ENCODE peak calls at places on chromosomes 4 and X, in four cellular contexts. One of them, this sample, is unnamed.

GRCh38 chr4:121070696-121071639 is 1.4 kb downstream of the NDNF start:
- DNase-seq in HL-60: peak; percentile 35
- DNase-seq in tibial artery: peak; percentile 48
- DNase-seq in right lobe of liver: peak; percentile 51
- DNase-seq in this sample: peak; percentile 48

GRCh38 chr4:2041234-2042130 is 17.6 kb upstream of the NAT8L start:
- DNase-seq in HL-60: peak; percentile 92
- DNase-seq in tibial artery: peak; percentile 58
- DNase-seq in right lobe of liver: peak; percentile 82
- DNase-seq in this sample: peak; percentile 79

GRCh38 chr4:55125087-55125721 is at the start of gene KDR:
- DNase-seq in HL-60: no peak
- DNase-seq in tibial artery: peak; percentile 20
- DNase-seq in right lobe of liver: peak; percentile 61
- DNase-seq in this sample: no peak

GRCh38 chr4:162849922-162850321 is 316.8 kb downstream of the NAF1 start:
- DNase-seq in HL-60: no peak
- DNase-seq in tibial artery: no peak
- DNase-seq in right lobe of liver: no peak
- DNase-seq in this sample: no peak

GRCh38 chr4:168051526-168051925 is 40.8 kb upstream of the ANXA10 start:
- DNase-seq in HL-60: no peak
- DNase-seq in tibial artery: no peak
- DNase-seq in right lobe of liver: no peak
- DNase-seq in this sample: no peak

GRCh38 chrX:56726609-56727008 is 2.4 kb upstream of the NBDY start:
- DNase-seq in HL-60: peak; percentile 22
- DNase-seq in tibial artery: no peak
- DNase-seq in right lobe of liver: no peak
- DNase-seq in this sample: peak; percentile 9

GRCh38 chr4:72215198-72215597 is 183.4 kb downstream of the NPFFR2 start:
- DNase-seq in HL-60: no peak
- DNase-seq in tibial artery: no peak
- DNase-seq in right lobe of liver: no peak
- DNase-seq in this sample: no peak

GRCh38 chr4:27620886-27621285 is 760.2 kb downstream of the STIM2 start:
- DNase-seq in HL-60: no peak
- DNase-seq in tibial artery: no peak
- DNase-seq in right lobe of liver: no peak
- DNase-seq in this sample: no peak

GRCh38 chrX:46575991-46576392 is 2.4 kb downstream of the CHST7 start:
- DNase-seq in HL-60: no peak
- DNase-seq in tibial artery: peak; percentile 64
- DNase-seq in right lobe of liver: peak; percentile 60
- DNase-seq in this sample: peak; percentile 22

GRCh38 chr4:22744478-22745062 is 51.8 kb downstream of the GBA3 start:
- DNase-seq in HL-60: no peak
- DNase-seq in tibial artery: no peak
- DNase-seq in right lobe of liver: no peak
- DNase-seq in this sample: no peak

GRCh38 chr4:38730830-38731646 is 51.8 kb downstream of the TLR10 start:
- DNase-seq in HL-60: peak; percentile 77
- DNase-seq in tibial artery: peak; percentile 72
- DNase-seq in right lobe of liver: peak; percentile 84
- DNase-seq in this sample: peak; percentile 84

GRCh38 chr4:1172228-1172851 is at the start of gene SPON2:
- DNase-seq in HL-60: no peak
- DNase-seq in tibial artery: peak; percentile 54
- DNase-seq in right lobe of liver: peak; percentile 74
- DNase-seq in this sample: peak; percentile 17

GRCh38 chr4:41258783-41259182 is 2.1 kb downstream of the UCHL1 start:
- DNase-seq in HL-60: no peak
- DNase-seq in tibial artery: no peak
- DNase-seq in right lobe of liver: no peak
- DNase-seq in this sample: peak; percentile 25

GRCh38 chr4:121594796-121595526 is 101.8 kb downstream of the ANXA5 start:
- DNase-seq in HL-60: no peak
- DNase-seq in tibial artery: peak; percentile 18
- DNase-seq in right lobe of liver: no peak
- DNase-seq in this sample: peak; percentile 10

GRCh38 chr4:107747748-107748486 is 27.9 kb upstream of the PAPSS1 start:
- DNase-seq in HL-60: no peak
- DNase-seq in tibial artery: no peak
- DNase-seq in right lobe of liver: no peak
- DNase-seq in this sample: no peak

GRCh38 chr4:106338671-106339070 is 22.3 kb downstream of the AIMP1 start:
- DNase-seq in HL-60: no peak
- DNase-seq in tibial artery: no peak
- DNase-seq in right lobe of liver: no peak
- DNase-seq in this sample: no peak

GRCh38 chr4:109079177-109079576 is 223.3 kb downstream of the COL25A1 start:
- DNase-seq in HL-60: no peak
- DNase-seq in tibial artery: no peak
- DNase-seq in right lobe of liver: no peak
- DNase-seq in this sample: no peak

GRCh38 chr4:55554453-55555030 is 7.8 kb upstream of the CLOCK start:
- DNase-seq in HL-60: no peak
- DNase-seq in tibial artery: no peak
- DNase-seq in right lobe of liver: no peak
- DNase-seq in this sample: peak; percentile 15

GRCh38 chr4:82437285-82438005 is 7.1 kb downstream of the ENOPH1 start:
- DNase-seq in HL-60: no peak
- DNase-seq in tibial artery: no peak
- DNase-seq in right lobe of liver: no peak
- DNase-seq in this sample: no peak

GRCh38 chrX:88886908-88887307 is 139.9 kb downstream of the CPXCR1 start:
- DNase-seq in HL-60: no peak
- DNase-seq in tibial artery: no peak
- DNase-seq in right lobe of liver: no peak
- DNase-seq in this sample: peak; percentile 6

GRCh38 chrX:25005382-25006185 is 10.2 kb downstream of the ARX start:
- DNase-seq in HL-60: no peak
- DNase-seq in tibial artery: no peak
- DNase-seq in right lobe of liver: no peak
- DNase-seq in this sample: no peak

GRCh38 chr4:84150177-84150576 is 348.9 kb downstream of the NKX6-1 start:
- DNase-seq in HL-60: no peak
- DNase-seq in tibial artery: no peak
- DNase-seq in right lobe of liver: no peak
- DNase-seq in this sample: no peak

GRCh38 chr4:84146300-84146942 is 352.7 kb downstream of the NKX6-1 start:
- DNase-seq in HL-60: no peak
- DNase-seq in tibial artery: no peak
- DNase-seq in right lobe of liver: no peak
- DNase-seq in this sample: no peak

GRCh38 chr4:84151574-84151973 is 347.5 kb downstream of the NKX6-1 start:
- DNase-seq in HL-60: no peak
- DNase-seq in tibial artery: no peak
- DNase-seq in right lobe of liver: no peak
- DNase-seq in this sample: peak; percentile 46
- TF ChIP-seq CTCF in HL-60: no peak
- TF ChIP-seq CTCF in tibial artery: no peak
- TF ChIP-seq CTCF in right lobe of liver: no peak
- TF ChIP-seq CTCF in this sample: peak; percentile 38

GRCh38 chr4:169080970-169081369 is 70.9 kb upstream of the CBR4 start:
- DNase-seq in HL-60: no peak
- DNase-seq in tibial artery: peak; percentile 41
- DNase-seq in right lobe of liver: no peak
- DNase-seq in this sample: no peak
- H3K27ac ChIP-seq in HL-60: no peak overlapping the region
- H3K27ac ChIP-seq in tibial artery: peak overlapping the region; percentile 54
- H3K27ac ChIP-seq in right lobe of liver: no peak overlapping the region
- H3K27ac ChIP-seq in this sample: no peak overlapping the region

DNA sequence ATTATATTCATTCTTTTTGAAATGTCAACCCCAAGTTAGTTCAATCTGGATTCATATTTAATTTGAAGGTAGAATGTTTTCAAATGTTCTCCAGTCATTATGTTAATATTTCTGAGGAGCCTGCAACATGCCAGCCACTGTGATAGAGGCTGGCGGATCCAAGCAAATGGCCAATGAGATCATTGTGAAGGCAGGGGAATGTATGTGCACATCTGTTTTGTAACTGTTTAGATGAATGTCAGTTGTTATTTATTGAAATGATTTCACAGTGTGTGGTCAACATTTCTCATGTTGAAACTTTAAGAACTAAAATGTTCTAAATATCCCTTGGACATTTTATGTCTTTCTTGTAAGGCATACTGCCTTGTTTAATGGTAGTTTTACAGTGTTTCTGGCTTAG is 1.6 kb downstream of the CXCL1 start:
- DNase-seq in HL-60: no peak
- DNase-seq in tibial artery: no peak
- DNase-seq in right lobe of liver: no peak
- DNase-seq in this sample: no peak
- H3K4me3 ChIP-seq in HL-60: no peak overlapping the region
- H3K4me3 ChIP-seq in tibial artery: no peak overlapping the region
- H3K4me3 ChIP-seq in right lobe of liver: no peak overlapping the region
- H3K4me3 ChIP-seq in this sample: no peak overlapping the region

GRCh38 chrX:134727363-134727762 is 69.1 kb upstream of the PLAC1 start:
- DNase-seq in HL-60: no peak
- DNase-seq in tibial artery: no peak
- DNase-seq in right lobe of liver: no peak
- DNase-seq in this sample: no peak
- TF ChIP-seq CTCF in HL-60: no peak
- TF ChIP-seq CTCF in tibial artery: no peak
- TF ChIP-seq CTCF in right lobe of liver: peak; percentile 13
- TF ChIP-seq CTCF in this sample: no peak

GRCh38 chr4:23876418-23877089 is 13.3 kb downstream of the PPARGC1A start:
- DNase-seq in HL-60: no peak
- DNase-seq in tibial artery: no peak
- DNase-seq in right lobe of liver: no peak
- DNase-seq in this sample: no peak

GRCh38 chr4:23873717-23874535 is 15.9 kb downstream of the PPARGC1A start:
- DNase-seq in HL-60: no peak
- DNase-seq in tibial artery: no peak
- DNase-seq in right lobe of liver: no peak
- DNase-seq in this sample: no peak

GRCh38 chr4:23874536-23874901 is 15.3 kb downstream of the PPARGC1A start:
- DNase-seq in HL-60: no peak
- DNase-seq in tibial artery: no peak
- DNase-seq in right lobe of liver: no peak
- DNase-seq in this sample: no peak

GRCh38 chr4:23877758-23878229 is 12.1 kb downstream of the PPARGC1A start:
- DNase-seq in HL-60: no peak
- DNase-seq in tibial artery: peak; percentile 42
- DNase-seq in right lobe of liver: peak; percentile 77
- DNase-seq in this sample: no peak

DNA sequence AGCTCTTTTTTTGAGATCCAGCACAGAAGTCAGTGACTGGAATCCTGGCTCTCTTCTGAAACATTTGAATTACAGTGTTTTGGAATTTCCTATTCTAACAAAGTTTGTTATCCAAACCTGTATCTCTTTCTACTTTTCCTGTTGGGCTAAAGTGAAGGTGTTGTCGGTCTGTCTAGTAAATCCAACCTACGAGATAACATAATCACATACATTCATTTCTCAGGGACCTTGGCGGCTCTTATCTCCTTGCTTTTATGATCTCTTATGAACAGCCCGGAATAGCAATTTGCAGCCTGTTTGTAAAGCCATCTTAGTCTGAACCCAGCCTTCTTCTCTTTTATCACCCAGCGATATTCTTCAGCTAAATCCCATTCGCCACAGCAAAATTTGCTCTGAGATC is 14.5 kb downstream of the PPARGC1A start:
- DNase-seq in HL-60: no peak
- DNase-seq in tibial artery: no peak
- DNase-seq in right lobe of liver: no peak
- DNase-seq in this sample: no peak
- H3K27ac ChIP-seq in HL-60: no peak overlapping the region
- H3K27ac ChIP-seq in tibial artery: no peak overlapping the region
- H3K27ac ChIP-seq in right lobe of liver: peak overlapping the region; percentile 95
- H3K27ac ChIP-seq in this sample: peak overlapping the region; percentile 4

DNA sequence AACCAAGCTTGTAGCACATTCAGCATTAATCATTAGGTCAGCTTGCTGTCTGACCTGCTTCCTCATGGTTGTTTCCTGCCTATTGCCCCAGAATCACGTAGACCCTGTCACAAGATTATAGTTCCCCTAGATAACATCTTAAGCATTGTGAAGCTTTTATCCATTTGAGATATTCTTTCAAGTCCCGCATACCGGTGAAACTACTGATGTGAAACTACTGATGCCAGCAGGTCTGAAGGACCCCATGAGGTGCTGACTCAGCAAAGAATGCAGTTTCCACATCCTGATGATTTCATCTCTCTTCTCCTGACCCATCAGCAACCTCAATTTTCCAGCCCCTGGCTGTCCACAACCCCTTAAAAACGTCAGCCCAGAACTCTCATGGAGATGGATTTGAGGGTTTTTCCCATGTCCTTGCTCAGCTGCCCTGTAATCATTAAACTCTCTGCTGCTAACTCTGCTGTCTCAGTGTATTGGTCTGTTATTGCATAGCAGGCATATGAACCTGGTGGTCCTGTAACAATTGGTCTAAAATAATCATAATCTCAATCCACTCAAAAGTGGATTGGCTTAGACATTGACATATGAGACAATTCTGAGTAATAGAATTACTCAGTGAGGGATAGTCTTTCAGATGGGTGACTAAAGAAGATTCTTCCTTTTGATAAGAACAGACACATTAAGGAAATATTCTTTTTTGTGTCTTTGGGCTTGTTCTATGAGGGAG is 26.3 kb upstream of the UBA6 start:
- DNase-seq in HL-60: no peak
- DNase-seq in tibial artery: no peak
- DNase-seq in right lobe of liver: no peak
- DNase-seq in this sample: no peak
- H3K4me3 ChIP-seq in HL-60: no peak overlapping the region
- H3K4me3 ChIP-seq in tibial artery: no peak overlapping the region
- H3K4me3 ChIP-seq in right lobe of liver: no peak overlapping the region
- H3K4me3 ChIP-seq in this sample: no peak overlapping the region

GRCh38 chr4:100076753-100077152 is 113.5 kb downstream of the DDIT4L start:
- DNase-seq in HL-60: no peak
- DNase-seq in tibial artery: no peak
- DNase-seq in right lobe of liver: no peak
- DNase-seq in this sample: no peak
- TF ChIP-seq CTCF in HL-60: no peak
- TF ChIP-seq CTCF in tibial artery: no peak
- TF ChIP-seq CTCF in right lobe of liver: no peak
- TF ChIP-seq CTCF in this sample: no peak

GRCh38 chrX:39453847-39454645 is 643.7 kb downstream of the BCOR start:
- DNase-seq in HL-60: no peak
- DNase-seq in tibial artery: no peak
- DNase-seq in right lobe of liver: no peak
- DNase-seq in this sample: no peak

GRCh38 chrX:39450578-39450977 is 647.2 kb downstream of the BCOR start:
- DNase-seq in HL-60: no peak
- DNase-seq in tibial artery: no peak
- DNase-seq in right lobe of liver: no peak
- DNase-seq in this sample: no peak

GRCh38 chrX:39449352-39449751 is 648.1 kb downstream of the MID1IP1 start:
- DNase-seq in HL-60: no peak
- DNase-seq in tibial artery: no peak
- DNase-seq in right lobe of liver: no peak
- DNase-seq in this sample: no peak

GRCh38 chrX:39451061-39451460 is 646.7 kb downstream of the BCOR start:
- DNase-seq in HL-60: no peak
- DNase-seq in tibial artery: no peak
- DNase-seq in right lobe of liver: no peak
- DNase-seq in this sample: no peak

GRCh38 chrX:39452404-39452803 is 645.4 kb downstream of the BCOR start:
- DNase-seq in HL-60: no peak
- DNase-seq in tibial artery: no peak
- DNase-seq in right lobe of liver: no peak
- DNase-seq in this sample: no peak
- H3K27ac ChIP-seq in HL-60: no peak overlapping the region
- H3K27ac ChIP-seq in tibial artery: no peak overlapping the region
- H3K27ac ChIP-seq in right lobe of liver: no peak overlapping the region
- H3K27ac ChIP-seq in this sample: no peak overlapping the region